ENCODE peak calls at places on chromosomes 1 and 21, in five cellular contexts. X is breast epithelium, Q is sigmoid colon, P is adrenal gland, B is GM12892. I is an unnamed sample.
A peak's percentile ranks its signal among the peaks of the same experiment; 100 is the strongest.

GRCh38 chr21:29163381-29164115 is 33.1 kb downstream of the MAP3K7CL start:
- DNase-seq in X (no peak), Q (no peak), P (no peak), B (no peak), I (no peak)

GRCh38 chr1:164583835-164584539 is 25.0 kb downstream of the PBX1 start:
- DNase-seq in X (no peak), Q (no peak), P (no peak), B (no peak), I (no peak)

GRCh38 chr1:240765732-240766363 is 153.9 kb upstream of the GREM2 start:
- DNase-seq in X (no peak), Q (no peak), P (no peak), B (no peak), I (no peak)

GRCh38 chr1:89739013-89739843 is 81.6 kb upstream of the LRRC8D start:
- DNase-seq in X (peak; percentile 43), Q (no peak), P (no peak), B (no peak), I (no peak)

GRCh38 chr1:228021526-228022030 is 14.8 kb downstream of the WNT3A start:
- DNase-seq in X (no peak), Q (peak; percentile 25), P (no peak), B (no peak), I (no peak)

GRCh38 chr1:86648255-86648654 is 56.1 kb upstream of the SH3GLB1 start:
- DNase-seq in X (no peak), Q (no peak), P (no peak), B (no peak), I (no peak)

GRCh38 chr21:45902292-45902995 is 79.1 kb upstream of the COL6A1 start:
- DNase-seq in X (no peak), Q (no peak), P (no peak), B (no peak), I (no peak)

GRCh38 chr1:58570094-58570493 is 7.0 kb downstream of the TACSTD2 start:
- DNase-seq in X (no peak), Q (no peak), P (no peak), B (no peak), I (no peak)

GRCh38 chr1:203796223-203796747 is 862 bp downstream of the ZBED6 start:
- DNase-seq in X (peak; percentile 20), Q (no peak), P (no peak), B (no peak), I (no peak)

GRCh38 chr1:51776408-51776807 is 102.1 kb downstream of the NRDC start:
- DNase-seq in X (no peak), Q (no peak), P (no peak), B (peak; percentile 7), I (no peak)

GRCh38 chr1:226626577-226626956 is 78.0 kb downstream of the STUM start:
- DNase-seq in X (peak; percentile 48), Q (peak; percentile 94), P (peak; percentile 87), B (peak; percentile 60), I (peak; percentile 87)

GRCh38 chr1:17973694-17974093 is 133.9 kb upstream of the IGSF21 start:
- DNase-seq in X (no peak), Q (no peak), P (no peak), B (no peak), I (no peak)

GRCh38 chr1:115336741-115337140 is 1.3 kb downstream of the NGF start:
- DNase-seq in X (no peak), Q (no peak), P (no peak), B (no peak), I (no peak)

GRCh38 chr1:222182641-222183040 is 365.3 kb downstream of the HHIPL2 start:
- DNase-seq in X (no peak), Q (no peak), P (no peak), B (no peak), I (no peak)

GRCh38 chr1:236176337-236177336 is 34.3 kb downstream of the GPR137B start:
- DNase-seq in X (peak; percentile 2), Q (no peak), P (no peak), B (no peak), I (no peak)

GRCh38 chr1:115445090-115445489 is 107.0 kb upstream of the NGF start:
- DNase-seq in X (no peak), Q (no peak), P (no peak), B (no peak), I (no peak)

GRCh38 chr1:47231314-47232186 is 475 bp downstream of the TAL1 start:
- DNase-seq in X (no peak), Q (no peak), P (peak; percentile 67), B (no peak), I (no peak)

GRCh38 chr1:235648954-235649721 is 446 bp downstream of the GNG4 start:
- DNase-seq in X (peak; percentile 27), Q (peak; percentile 64), P (peak; percentile 74), B (peak; percentile 53), I (peak; percentile 35)

GRCh38 chr21:19648376-19648775 is 1244.8 kb upstream of the TMPRSS15 start:
- DNase-seq in X (no peak), Q (no peak), P (no peak), B (no peak), I (no peak)

GRCh38 chr21:45892156-45892919 is 89.2 kb upstream of the COL6A1 start:
- DNase-seq in X (no peak), Q (no peak), P (no peak), B (no peak), I (no peak)

GRCh38 chr1:159188375-159188788 is 16.3 kb upstream of the ACKR1 start:
- DNase-seq in X (no peak), Q (peak; percentile 86), P (peak; percentile 76), B (no peak), I (peak; percentile 64)

GRCh38 chr1:241592273-241592958 is 47.8 kb downstream of the CHML start:
- DNase-seq in X (no peak), Q (no peak), P (no peak), B (no peak), I (no peak)

GRCh38 chr1:82838066-82838465 is 1037.3 kb downstream of the ADGRL2 start:
- DNase-seq in X (no peak), Q (no peak), P (no peak), B (no peak), I (no peak)

GRCh38 chr1:234881893-234882771 is 246.5 kb downstream of the TOMM20 start:
- DNase-seq in X (no peak), Q (peak; percentile 19), P (no peak), B (peak; percentile 36), I (no peak)

GRCh38 chr21:34730194-34730593 is 61.4 kb downstream of the CLIC6 start:
- DNase-seq in X (no peak), Q (no peak), P (no peak), B (no peak), I (no peak)
- TF ChIP-seq POLR2A in X (no peak), Q (no peak), P (no peak), B (no peak), I (no peak)

DNA sequence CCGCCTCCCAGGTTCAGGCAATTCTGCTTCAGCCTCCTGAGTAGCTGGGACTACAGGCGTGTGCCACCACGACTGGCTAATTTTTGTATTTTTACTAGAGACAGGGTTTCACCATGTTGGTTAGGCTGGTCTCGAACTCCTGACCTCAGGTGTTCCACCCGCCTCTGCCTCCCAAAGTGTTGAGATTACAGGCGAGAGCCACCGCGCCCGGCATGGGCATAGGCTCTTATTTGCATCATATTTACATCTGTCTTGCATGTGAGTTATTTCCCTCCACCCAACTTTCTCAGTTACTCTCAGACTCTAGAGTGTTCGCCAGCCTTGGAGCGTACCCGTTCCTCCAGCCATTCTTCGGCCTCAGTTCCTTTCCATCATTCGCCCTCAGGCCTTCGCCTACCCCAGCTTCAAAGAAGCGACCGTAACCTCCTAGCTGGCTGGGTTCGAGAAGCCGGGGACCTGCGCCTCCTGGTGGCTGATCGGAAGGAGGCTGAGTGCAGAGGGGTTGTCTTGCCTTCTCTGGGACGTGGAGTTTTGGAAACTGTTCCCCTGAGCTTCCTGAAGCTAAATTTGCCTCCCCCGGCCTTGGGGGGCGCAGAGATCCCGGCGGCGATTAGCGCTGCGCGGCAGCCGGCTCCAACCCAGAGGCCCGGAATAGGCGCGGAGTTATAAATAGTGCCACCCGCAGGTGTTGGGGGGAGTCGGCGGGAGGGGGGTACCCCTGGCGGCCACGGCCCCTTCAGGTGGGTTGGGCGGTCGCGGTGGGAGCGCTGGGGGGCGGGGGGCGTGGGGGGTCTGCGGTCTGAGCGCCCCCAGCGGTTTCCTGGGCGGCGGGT is 3.6 kb upstream of the ZBTB7B start:
- DNase-seq in X (no peak), Q (peak; percentile 87), P (peak; percentile 83), B (peak; percentile 79), I (peak; percentile 70)
- TF ChIP-seq POLR2A in X (no peak), Q (no peak), P (no peak), B (peak; percentile 81), I (no peak)

GRCh38 chr1:3350441-3351261 is 103.8 kb upstream of the ARHGEF16 start:
- DNase-seq in X (no peak), Q (peak; percentile 81), P (peak; percentile 58), B (no peak), I (peak; percentile 35)

GRCh38 chr1:3351300-3352083 is 103.0 kb upstream of the ARHGEF16 start:
- DNase-seq in X (no peak), Q (no peak), P (no peak), B (no peak), I (peak; percentile 42)

GRCh38 chr1:3352952-3353331 is 101.5 kb upstream of the ARHGEF16 start:
- DNase-seq in X (no peak), Q (peak; percentile 85), P (peak; percentile 77), B (no peak), I (peak; percentile 80)

GRCh38 chr1:3353901-3354300 is 100.6 kb upstream of the ARHGEF16 start:
- DNase-seq in X (no peak), Q (no peak), P (no peak), B (no peak), I (no peak)

GRCh38 chr1:3352084-3352951 is 102.1 kb upstream of the ARHGEF16 start:
- DNase-seq in X (no peak), Q (peak; percentile 92), P (peak; percentile 93), B (no peak), I (peak; percentile 79)
- TF ChIP-seq POLR2A in X (no peak), Q (no peak), P (peak; percentile 47), B (no peak), I (peak; percentile 31)

GRCh38 chr1:67429011-67429527 is 1.1 kb downstream of the SERBP1 start:
- DNase-seq in X (no peak), Q (no peak), P (no peak), B (peak; percentile 8), I (no peak)

GRCh38 chr1:67431869-67432578 is 1.8 kb upstream of the SERBP1 start:
- DNase-seq in X (no peak), Q (no peak), P (no peak), B (no peak), I (no peak)

GRCh38 chr1:67431156-67431765 is 1.1 kb upstream of the SERBP1 start:
- DNase-seq in X (no peak), Q (no peak), P (no peak), B (no peak), I (no peak)

GRCh38 chr1:67429528-67430357 is 459 bp downstream of the SERBP1 start:
- DNase-seq in X (peak; percentile 19), Q (peak; percentile 68), P (peak; percentile 65), B (peak; percentile 10), I (peak; percentile 30)

DNA sequence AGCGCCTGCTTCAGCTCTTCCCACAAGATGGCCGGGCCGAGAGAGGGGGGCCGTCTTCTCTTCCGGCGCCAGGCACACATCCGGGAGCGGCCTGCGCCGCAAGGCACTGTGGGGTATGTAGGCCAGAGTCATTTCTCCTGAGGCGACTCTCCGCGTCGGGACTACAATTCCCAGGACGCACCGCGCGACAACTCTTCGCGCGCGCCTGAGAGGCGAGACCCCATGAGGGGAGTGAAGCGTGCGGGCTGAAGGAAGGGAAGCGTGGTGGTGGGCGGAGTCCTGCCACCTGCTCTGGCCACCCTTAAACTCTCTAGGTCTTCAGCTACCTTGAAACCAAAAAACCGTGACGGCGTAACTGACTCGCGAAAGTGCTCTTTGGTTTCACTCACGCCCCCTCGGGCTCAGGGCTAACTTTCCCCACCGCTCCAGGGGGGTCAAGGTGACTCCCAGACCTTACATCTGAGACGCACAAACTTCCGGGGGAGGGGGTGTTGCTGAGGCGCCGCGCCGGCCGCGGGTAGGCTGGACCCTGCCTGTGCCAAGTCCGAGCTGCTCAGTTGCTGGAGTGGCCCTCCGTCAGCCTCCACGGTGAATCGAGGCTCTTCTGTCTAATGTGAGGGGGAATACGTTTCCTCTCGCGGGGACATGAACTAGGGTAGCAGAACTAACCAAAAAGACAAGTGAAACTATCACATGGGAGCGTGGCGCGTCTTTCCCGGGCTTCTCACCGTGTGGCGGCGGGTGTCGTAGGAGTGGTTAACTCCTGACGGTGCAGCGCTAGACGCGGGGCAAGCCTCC is at the start of gene SERBP1:
- DNase-seq in X (peak; percentile 96), Q (peak; percentile 97), P (peak; percentile 98), B (peak; percentile 82), I (peak; percentile 97)
- TF ChIP-seq POLR2A in X (peak; percentile 27), Q (no peak), P (peak; percentile 70), B (peak; percentile 30), I (peak; percentile 84)

I was measured in uterus.